ENCODE peak calls at places on chromosome 4, in eight cellular contexts. Q is GM20000; A is tibial nerve; G is CD8-positive, alpha-beta T cell; O is PC-3; R is psoas muscle; I is omental fat pad; D is lower lobe of right lung. L is an unnamed sample.

GRCh38 chr4:166594326-166594946 is 639.9 kb downstream of the SPOCK3 start:
- DNase-seq in Q (peak; percentile 8), A (no peak), G (no peak), O (peak; percentile 78), R (no peak), I (no peak), D (no peak), L (peak; percentile 6)

GRCh38 chr4:94452476-94453300 is 946 bp downstream of the PDLIM5 start:
- DNase-seq in Q (peak; percentile 26), A (peak; percentile 76), G (peak; percentile 49), O (peak; percentile 78), R (peak; percentile 83), I (peak; percentile 60), D (peak; percentile 84), L (peak; percentile 24)

GRCh38 chr4:22587253-22587652 is 71.4 kb upstream of the ADGRA3 start:
- DNase-seq in Q (no peak), A (no peak), G (no peak), O (no peak), R (no peak), I (no peak), D (no peak), L (no peak)

GRCh38 chr4:118141240-118141639 is 107.0 kb downstream of the NDST3 start:
- DNase-seq in Q (no peak), A (no peak), G (no peak), O (no peak), R (no peak), I (no peak), D (no peak), L (no peak)

GRCh38 chr4:41731569-41731968 is 17.0 kb downstream of the PHOX2B start:
- DNase-seq in Q (no peak), A (no peak), G (no peak), O (no peak), R (no peak), I (no peak), D (no peak), L (no peak)

GRCh38 chr4:16757080-16757521 is 141.3 kb downstream of the LDB2 start:
- DNase-seq in Q (no peak), A (no peak), G (no peak), O (peak; percentile 35), R (no peak), I (no peak), D (no peak), L (no peak)

GRCh38 chr4:48913346-48913745 is 6.8 kb upstream of the OCIAD2 start:
- DNase-seq in Q (no peak), A (no peak), G (no peak), O (peak; percentile 84), R (no peak), I (no peak), D (no peak), L (no peak)

GRCh38 chr4:40121515-40121914 is 64.9 kb downstream of the N4BP2 start:
- DNase-seq in Q (no peak), A (no peak), G (no peak), O (peak; percentile 79), R (no peak), I (no peak), D (no peak), L (no peak)

GRCh38 chr4:55409468-55410171 is 13.9 kb downstream of the TMEM165 start:
- DNase-seq in Q (peak; percentile 16), A (no peak), G (no peak), O (no peak), R (no peak), I (no peak), D (no peak), L (peak; percentile 25)

GRCh38 chr4:134624365-134624764 is 422.8 kb upstream of the PABPC4L start:
- DNase-seq in Q (no peak), A (no peak), G (no peak), O (no peak), R (no peak), I (no peak), D (no peak), L (no peak)

GRCh38 chr4:47623916-47624554 is 139.0 kb downstream of the ATP10D start:
- DNase-seq in Q (no peak), A (no peak), G (no peak), O (no peak), R (no peak), I (no peak), D (no peak), L (no peak)

GRCh38 chr4:101331017-101331416 is 16.3 kb downstream of the PPP3CA start:
- DNase-seq in Q (no peak), A (no peak), G (no peak), O (peak; percentile 59), R (no peak), I (no peak), D (no peak), L (no peak)

GRCh38 chr4:167622481-167623240 is 388.4 kb upstream of the SPOCK3 start:
- DNase-seq in Q (peak; percentile 58), A (no peak), G (no peak), O (peak; percentile 69), R (peak; percentile 15), I (no peak), D (no peak), L (peak; percentile 53)

GRCh38 chr4:136283973-136284372 is 1248.3 kb downstream of the PCDH18 start:
- DNase-seq in Q (no peak), A (no peak), G (no peak), O (no peak), R (no peak), I (no peak), D (no peak), L (no peak)

GRCh38 chr4:74376888-74377483 is 12.0 kb downstream of the EREG start:
- DNase-seq in Q (peak; percentile 45), A (no peak), G (no peak), O (peak; percentile 60), R (no peak), I (no peak), D (no peak), L (peak; percentile 41)

GRCh38 chr4:1474126-1475090 is 68.2 kb upstream of the NKX1-1 start:
- DNase-seq in Q (no peak), A (no peak), G (peak; percentile 32), O (no peak), R (no peak), I (no peak), D (no peak), L (no peak)

GRCh38 chr4:82422616-82423015 is 7.6 kb downstream of the HNRNPDL start:
- DNase-seq in Q (no peak), A (no peak), G (no peak), O (no peak), R (no peak), I (no peak), D (no peak), L (no peak)

GRCh38 chr4:2787230-2788100 is 5.4 kb upstream of the SH3BP2 start:
- DNase-seq in Q (peak; percentile 81), A (peak; percentile 21), G (peak; percentile 70), O (no peak), R (peak; percentile 29), I (no peak), D (peak; percentile 64), L (peak; percentile 83)

GRCh38 chr4:82710202-82710929 is 88.2 kb downstream of the SCD5 start:
- DNase-seq in Q (no peak), A (no peak), G (no peak), O (no peak), R (no peak), I (no peak), D (no peak), L (no peak)

GRCh38 chr4:70838400-70838971 is 1.2 kb downstream of the GRSF1 start:
- DNase-seq in Q (no peak), A (no peak), G (no peak), O (no peak), R (no peak), I (no peak), D (no peak), L (no peak)

GRCh38 chr4:149885896-149886295 is 70.3 kb upstream of the IQCM start:
- DNase-seq in Q (no peak), A (no peak), G (no peak), O (peak; percentile 23), R (no peak), I (no peak), D (no peak), L (no peak)

DNA sequence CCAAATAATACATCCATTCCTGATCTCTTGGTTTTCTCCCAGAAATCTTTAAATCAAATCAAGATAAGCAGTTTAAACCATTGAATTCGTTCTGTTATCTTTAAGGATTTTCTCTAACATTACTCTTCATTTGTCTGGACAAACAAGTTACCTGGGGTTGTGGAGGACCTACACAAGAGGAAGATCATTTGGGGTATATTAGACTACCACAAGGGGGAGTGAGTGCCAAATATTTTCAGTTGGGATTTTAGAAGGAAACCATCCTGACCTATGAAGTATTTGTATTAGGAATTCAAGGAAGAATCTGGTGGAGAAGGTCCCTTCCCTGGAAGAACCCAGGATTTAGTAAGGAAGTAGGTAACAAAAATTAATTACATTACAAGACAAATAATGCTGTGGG is 12.0 kb upstream of the DCHS2 start:
- DNase-seq in Q (peak; percentile 39), A (no peak), G (no peak), O (peak; percentile 60), R (no peak), I (no peak), D (no peak), L (no peak)
- TF ChIP-seq CTCF in Q (peak; percentile 10), A (peak; percentile 21), G (peak; percentile 21), O (peak; percentile 67), R (peak; percentile 20), I (no peak), D (peak; percentile 43), L (peak; percentile 45)

GRCh38 chr4:165326831-165327210 is 648 bp upstream of the MSMO1 start:
- DNase-seq in Q (peak; percentile 59), A (no peak), G (no peak), O (peak; percentile 14), R (peak; percentile 15), I (no peak), D (peak; percentile 55), L (peak; percentile 39)
- TF ChIP-seq CTCF in Q (no peak), A (no peak), G (no peak), O (no peak), R (no peak), I (no peak), D (no peak), L (no peak)

GRCh38 chr4:87006531-87007344 is 71.9 kb downstream of the AFF1 start:
- DNase-seq in Q (peak; percentile 87), A (peak; percentile 83), G (peak; percentile 95), O (peak; percentile 85), R (peak; percentile 94), I (peak; percentile 71), D (peak; percentile 97), L (peak; percentile 82)
- TF ChIP-seq CTCF in Q (no peak), A (peak; percentile 65), G (no peak), O (no peak), R (peak; percentile 39), I (no peak), D (peak; percentile 38), L (peak; percentile 29)

DNA sequence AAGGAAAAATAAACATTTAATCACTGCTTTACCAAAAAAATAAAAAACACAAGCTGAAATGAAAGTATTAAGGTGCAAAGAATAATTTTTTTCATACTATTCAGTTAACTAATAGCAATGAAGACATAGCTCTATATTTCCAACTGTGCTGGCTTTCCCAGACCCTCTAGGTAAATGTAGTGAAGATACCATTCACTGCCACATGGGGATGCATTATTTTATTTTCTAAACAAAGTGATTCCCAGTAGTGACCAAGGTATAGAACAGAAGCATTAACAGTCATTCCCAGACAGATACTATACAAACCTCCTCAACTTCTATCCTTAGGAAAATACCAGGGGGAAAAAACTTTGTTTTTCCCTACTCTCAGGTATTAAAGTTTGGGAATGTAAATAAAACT is 39.4 kb downstream of the ANTXR2 start:
- DNase-seq in Q (no peak), A (no peak), G (no peak), O (peak; percentile 12), R (no peak), I (no peak), D (no peak), L (no peak)
- TF ChIP-seq CTCF in Q (no peak), A (no peak), G (no peak), O (peak; percentile 36), R (no peak), I (no peak), D (no peak), L (no peak)

L was measured in GM10248.